ENCODE peak calls at places on chromosomes 12 and 14, in six cellular contexts. P, V, L, F, E and B are unnamed samples.

GRCh38 chr14:91339076-91339475 is 78.5 kb downstream of the CCDC88C start:
- DNase-seq in P (no peak), V (no peak), L (no peak), F (no peak), E (no peak), B (no peak)

GRCh38 chr12:110247340-110248095 is 33.5 kb upstream of the ATP2A2 start:
- DNase-seq in P (peak), V (no peak), L (peak), F (no peak), E (no peak), B (peak)

GRCh38 chr12:47828967-47829482 is 9.3 kb upstream of the HDAC7 start:
- DNase-seq in P (peak), V (peak), L (peak), F (peak), E (peak), B (peak)

GRCh38 chr14:87566986-87567385 is 426.0 kb downstream of the GALC start:
- DNase-seq in P (no peak), V (no peak), L (no peak), F (no peak), E (no peak), B (no peak)

GRCh38 chr12:3204716-3205617 is 127.8 kb downstream of the TSPAN9 start:
- DNase-seq in P (no peak), V (no peak), L (no peak), F (no peak), E (no peak), B (no peak)

GRCh38 chr14:89912667-89913211 is 41.8 kb downstream of the EFCAB11 start:
- DNase-seq in P (no peak), V (no peak), L (peak), F (peak), E (no peak), B (no peak)

GRCh38 chr12:78628701-78629100 is 235.9 kb upstream of the SYT1 start:
- DNase-seq in P (no peak), V (no peak), L (no peak), F (no peak), E (no peak), B (no peak)

GRCh38 chr12:94872671-94873367 is 130.7 kb downstream of the NDUFA12 start:
- DNase-seq in P (peak), V (no peak), L (no peak), F (no peak), E (no peak), B (no peak)

GRCh38 chr12:104576980-104577925 is 120.5 kb downstream of the CHST11 start:
- DNase-seq in P (no peak), V (no peak), L (no peak), F (no peak), E (no peak), B (no peak)

GRCh38 chr12:127773520-127773919 is 493.4 kb upstream of the TMEM132C start:
- DNase-seq in P (no peak), V (no peak), L (no peak), F (no peak), E (no peak), B (no peak)

GRCh38 chr12:6778571-6779550 is 6.5 kb downstream of the LAG3 start:
- DNase-seq in P (peak), V (peak), L (peak), F (peak), E (peak), B (peak)

GRCh38 chr14:103688906-103689902 is 26.0 kb downstream of the XRCC3 start:
- DNase-seq in P (peak), V (no peak), L (peak), F (no peak), E (no peak), B (no peak)

GRCh38 chr12:67758119-67758873 is 109.8 kb downstream of the DYRK2 start:
- DNase-seq in P (no peak), V (no peak), L (no peak), F (no peak), E (no peak), B (no peak)

GRCh38 chr14:53951661-53952265 is 4.9 kb downstream of the BMP4 start:
- DNase-seq in P (no peak), V (no peak), L (no peak), F (peak), E (no peak), B (no peak)

GRCh38 chr14:87261621-87262020 is 731.4 kb downstream of the GALC start:
- DNase-seq in P (no peak), V (no peak), L (no peak), F (no peak), E (no peak), B (no peak)

GRCh38 chr14:73729556-73730265 is 15.5 kb upstream of the PNMA1 start:
- DNase-seq in P (no peak), V (no peak), L (no peak), F (no peak), E (no peak), B (peak)

GRCh38 chr14:52706286-52706685 is 714 bp upstream of the PSMC6 start:
- DNase-seq in P (no peak), V (no peak), L (no peak), F (peak), E (no peak), B (no peak)

GRCh38 chr12:27554421-27555186 is 30.6 kb downstream of the PPFIBP1 start:
- DNase-seq in P (peak), V (peak), L (peak), F (peak), E (no peak), B (peak)

GRCh38 chr14:77991128-77991772 is 178.9 kb upstream of the NRXN3 start:
- DNase-seq in P (no peak), V (no peak), L (no peak), F (no peak), E (no peak), B (no peak)

GRCh38 chr14:97978336-97978735 is 1181.2 kb downstream of the VRK1 start:
- DNase-seq in P (peak), V (peak), L (peak), F (no peak), E (peak), B (peak)

GRCh38 chr14:71933026-71933587 is 878 bp downstream of the RGS6 start:
- DNase-seq in P (no peak), V (no peak), L (no peak), F (no peak), E (no peak), B (no peak)

GRCh38 chr14:61569783-61570182 is 125.5 kb upstream of the HIF1A start:
- DNase-seq in P (no peak), V (peak), L (no peak), F (peak), E (no peak), B (no peak)

GRCh38 chr14:76091036-76091435 is 60.7 kb upstream of the GPATCH2L start:
- DNase-seq in P (peak), V (peak), L (no peak), F (peak), E (no peak), B (peak)

GRCh38 chr14:56423591-56423991 is 156.0 kb upstream of the TMEM260 start:
- DNase-seq in P (no peak), V (no peak), L (no peak), F (no peak), E (no peak), B (no peak)

GRCh38 chr12:104582739-104583138 is 126.0 kb downstream of the CHST11 start:
- DNase-seq in P (no peak), V (no peak), L (peak), F (no peak), E (no peak), B (no peak)

DNA sequence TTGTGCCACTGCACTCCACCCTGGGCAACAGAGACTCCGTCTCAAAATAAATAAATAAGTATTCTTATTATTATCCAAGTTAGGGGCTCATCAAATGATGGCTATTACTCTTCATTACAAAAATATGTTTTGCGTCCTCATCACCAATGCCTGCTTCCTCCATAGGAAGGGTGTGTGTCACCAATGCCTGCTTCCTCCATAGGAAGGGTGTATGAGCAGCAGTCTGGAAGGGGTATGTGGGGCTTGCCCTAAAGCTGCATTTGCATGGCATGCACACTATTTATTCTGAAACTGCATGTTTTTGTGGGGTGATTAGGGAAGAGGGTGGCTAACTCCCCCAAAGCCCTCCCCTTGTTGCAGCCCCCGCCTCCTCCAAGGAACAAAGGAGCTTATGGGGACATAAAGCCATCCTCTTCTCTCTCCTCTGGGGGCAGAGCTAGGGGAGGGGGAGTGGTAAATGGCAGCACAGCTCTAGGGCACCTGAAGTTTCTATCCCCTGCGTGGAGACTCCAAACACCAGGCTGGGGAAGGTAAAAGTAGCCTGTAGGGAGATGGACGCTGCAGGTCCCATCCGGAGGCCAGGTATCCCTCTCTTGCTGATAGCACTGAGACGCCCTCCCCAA is 1.3 kb downstream of the CAMKK2 start:
- DNase-seq in P (no peak), V (no peak), L (no peak), F (peak), E (no peak), B (no peak)
- TF ChIP-seq POLR2A in P (no peak), V (no peak), L (no peak), F (no peak), E (no peak), B (no peak)

DNA sequence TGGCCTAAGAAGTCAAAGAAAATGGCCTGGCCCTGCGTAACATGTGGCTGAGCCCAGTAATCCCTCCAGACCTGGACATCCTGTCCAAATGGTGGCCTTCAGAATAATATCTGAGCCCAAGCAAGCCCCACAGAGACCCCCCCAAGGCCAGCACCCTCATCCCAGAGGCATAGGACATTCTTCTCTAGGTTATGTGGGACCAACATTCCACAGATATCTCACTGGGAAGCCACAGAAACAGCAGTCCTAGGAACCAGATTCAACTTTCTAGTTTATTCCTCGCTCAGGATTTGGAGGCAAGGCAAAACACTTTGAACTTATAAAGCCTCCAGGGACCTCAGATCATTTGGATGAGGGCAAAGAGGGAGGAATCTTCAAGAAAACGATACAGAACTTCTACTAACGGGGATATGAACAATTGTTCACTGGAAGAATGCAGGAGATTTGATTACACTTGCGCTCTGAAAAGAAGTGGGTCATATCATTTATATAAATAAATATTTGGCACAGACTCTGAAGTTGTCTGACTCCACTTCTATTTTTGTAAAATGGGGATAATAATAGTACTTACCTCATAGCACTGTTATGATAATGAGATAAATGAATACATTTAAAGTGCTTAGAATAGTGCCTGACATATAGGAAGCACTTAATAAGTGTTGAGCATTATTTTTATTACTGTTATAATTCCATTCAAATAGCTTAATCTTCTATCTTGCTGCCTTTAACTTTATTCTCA is 171.5 kb downstream of the NUAK1 start:
- DNase-seq in P (no peak), V (no peak), L (no peak), F (peak), E (no peak), B (no peak)
- TF ChIP-seq POLR2AphosphoS5 in P (no peak), V (no peak), L (no peak), F (no peak), E (no peak), B (no peak)

GRCh38 chr14:24160850-24161804 is at the start of gene IRF9:
- DNase-seq in P (peak), V (peak), L (peak), F (peak), E (peak), B (peak)
- TF ChIP-seq POLR2A in P (peak), V (peak), L (peak), F (peak), E (peak), B (peak)

DNA sequence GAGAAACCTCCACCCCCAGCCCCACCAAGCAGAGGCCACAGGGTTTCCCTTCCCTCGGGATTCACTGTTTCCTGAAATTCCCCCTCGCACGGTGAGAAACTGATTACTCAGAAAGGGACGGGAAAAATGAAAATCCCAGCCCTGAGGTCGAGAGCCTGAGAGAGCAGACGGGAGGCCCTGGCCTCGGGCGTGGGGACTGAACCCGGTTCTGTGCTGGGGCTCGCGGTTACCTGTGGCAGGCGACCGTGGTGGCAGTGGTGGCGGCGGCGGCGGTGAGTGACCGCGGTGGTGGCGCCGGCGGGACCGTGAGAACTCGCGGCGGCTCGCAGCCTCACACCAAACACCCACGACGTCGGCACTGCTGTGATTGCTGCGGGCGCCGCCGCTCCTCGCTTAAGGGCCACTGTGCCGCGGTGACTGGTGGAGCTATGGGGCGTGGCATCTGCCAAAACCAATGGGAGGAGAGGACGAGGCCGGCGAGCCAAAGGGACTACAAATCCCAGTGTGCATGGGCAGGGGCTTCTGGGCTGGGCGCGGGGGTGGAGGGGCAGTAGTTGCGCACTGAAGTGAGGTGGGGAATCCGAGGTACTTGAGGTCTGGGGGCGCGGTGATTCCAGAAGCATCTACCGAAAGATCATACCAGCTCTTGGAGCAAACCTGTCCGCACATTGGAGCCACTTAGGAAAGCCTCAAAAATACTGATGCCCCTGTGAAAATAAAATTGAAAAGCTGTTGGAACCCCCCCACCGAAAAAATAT is at the start of gene LGMN:
- DNase-seq in P (peak), V (peak), L (peak), F (peak), E (peak), B (peak)
- TF ChIP-seq POLR2AphosphoS5 in P (peak), V (peak), L (peak), F (peak), E (peak), B (peak)

GRCh38 chr12:122080149-122081107 is 1.9 kb downstream of the MLXIP start:
- DNase-seq in P (peak), V (peak), L (peak), F (peak), E (no peak), B (no peak)
- TF ChIP-seq POLR2A in P (peak), V (peak), L (peak), F (peak), E (no peak), B (peak)

DNA sequence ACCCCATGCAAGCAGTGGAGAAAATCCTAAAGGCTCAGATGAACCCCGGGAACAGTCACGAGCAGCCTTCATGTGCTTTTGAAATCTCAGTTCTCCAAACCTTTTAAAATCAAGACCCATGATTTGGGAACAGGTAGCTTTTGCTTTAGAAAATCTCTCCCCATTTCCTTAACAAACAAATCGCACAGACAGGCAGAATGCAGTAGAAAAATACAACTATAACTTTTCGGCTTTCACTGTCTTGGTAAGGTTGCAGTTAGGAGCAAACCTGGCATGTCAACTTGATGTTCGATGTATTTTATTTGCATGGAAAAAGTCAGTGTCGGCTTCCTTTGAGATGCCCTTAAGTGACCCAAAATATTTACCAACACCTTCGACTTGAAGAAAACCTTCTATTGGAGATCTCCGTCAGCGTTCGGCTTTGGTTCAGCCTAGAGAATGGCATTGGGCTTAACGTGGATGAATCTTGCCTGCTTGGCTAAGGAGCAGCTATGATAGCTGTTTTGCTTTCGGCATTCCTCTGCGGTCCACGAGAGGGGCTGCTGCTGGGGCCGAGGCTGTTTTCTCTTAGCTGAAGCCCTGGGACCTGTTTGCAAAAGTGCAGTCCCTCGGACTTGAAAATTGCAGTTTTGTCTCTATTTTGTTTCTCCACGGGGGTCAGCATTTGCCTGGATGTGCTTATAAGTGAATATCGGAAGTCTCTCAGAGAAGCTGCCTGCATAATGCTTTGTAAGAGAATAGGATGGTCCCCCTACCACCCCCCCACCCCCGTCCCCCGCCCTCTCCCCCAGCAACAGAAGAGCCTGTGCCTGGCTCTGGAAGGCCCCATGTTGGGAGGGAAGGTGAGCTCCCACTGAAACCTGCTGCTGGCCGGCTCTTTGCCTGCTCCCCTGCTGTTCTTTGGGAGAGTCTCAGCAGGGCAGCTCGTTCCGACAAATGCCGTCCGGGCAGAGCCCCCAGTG is 122.8 kb downstream of the AACS start:
- DNase-seq in P (no peak), V (no peak), L (no peak), F (no peak), E (no peak), B (no peak)
- TF ChIP-seq POLR2AphosphoS5 in P (no peak), V (no peak), L (no peak), F (no peak), E (no peak), B (no peak)

DNA sequence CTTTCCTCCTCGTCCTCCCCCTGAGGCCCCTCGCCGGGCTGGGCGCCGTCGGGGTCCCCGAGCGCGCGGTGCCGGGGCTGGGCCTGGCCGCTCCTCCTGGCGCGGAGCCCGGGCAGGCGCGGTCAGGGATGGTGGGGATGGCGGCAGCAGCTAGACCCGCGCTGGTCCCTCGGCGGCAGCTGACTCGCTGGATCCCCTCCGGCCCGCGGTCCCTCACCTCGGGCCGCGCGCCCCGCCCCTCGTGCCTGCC is at the start of gene SLC25A29:
- DNase-seq in P (no peak), V (no peak), L (no peak), F (no peak), E (no peak), B (no peak)
- TF ChIP-seq POLR2A in P (peak), V (no peak), L (no peak), F (peak), E (peak), B (no peak)

DNA sequence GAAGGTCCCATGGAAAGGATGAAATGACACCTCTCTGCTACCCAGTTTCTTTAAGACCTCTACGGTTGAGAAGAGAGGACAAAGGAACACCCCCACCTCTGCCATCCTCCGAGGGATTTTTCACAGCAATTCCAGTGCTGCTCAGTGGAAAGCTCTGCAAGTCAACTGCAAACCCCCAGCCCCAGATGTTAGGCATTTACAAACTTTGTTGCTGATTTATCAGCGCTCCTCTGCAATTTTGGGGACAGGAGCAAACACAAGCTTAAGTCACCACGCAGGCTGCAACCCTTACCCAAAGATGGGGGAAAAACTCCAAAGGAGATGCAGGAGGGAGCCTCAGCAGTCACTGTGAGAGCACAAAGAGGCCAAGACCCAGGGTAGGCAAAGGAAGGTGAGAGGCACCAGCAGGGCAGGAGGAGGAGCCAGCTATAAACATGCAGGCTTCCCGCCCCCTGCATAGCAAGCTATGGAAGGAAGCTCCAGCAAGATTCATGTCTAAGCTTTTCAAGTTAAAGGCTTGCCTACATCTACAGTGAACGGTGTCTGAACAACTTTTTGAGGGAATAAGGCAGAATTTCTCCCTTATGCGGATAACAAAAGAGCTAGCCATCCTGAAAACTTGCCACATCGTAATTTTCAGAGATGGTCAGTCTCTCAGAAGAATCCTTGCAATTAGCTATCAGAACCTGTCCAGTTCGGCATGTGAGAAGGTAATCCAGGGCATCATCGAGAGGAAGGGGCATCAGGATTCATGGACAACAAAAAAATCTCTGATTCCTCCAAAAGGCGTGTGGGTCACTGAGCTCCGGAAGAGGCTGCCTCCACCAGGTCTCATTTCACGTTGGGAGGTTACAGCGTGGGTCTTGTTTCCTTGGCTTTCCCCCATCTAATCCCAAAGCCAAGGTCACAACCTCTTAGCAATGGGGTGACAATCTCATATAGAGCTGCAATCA is 3.9 kb downstream of the CTDSP2 start:
- DNase-seq in P (no peak), V (no peak), L (peak), F (no peak), E (no peak), B (no peak)
- TF ChIP-seq POLR2AphosphoS5 in P (no peak), V (no peak), L (no peak), F (no peak), E (no peak), B (no peak)